ENCODE peak calls at places on chromosomes 3 and 15, in six cellular contexts. One of them, this sample, is unnamed.

GRCh38 chr3:194592798-194593752 is 40.1 kb downstream of the TMEM44 start:
- DNase-seq in neural crest cell: no peak
- DNase-seq in LoVo: peak
- DNase-seq in HFF-Myc: peak
- DNase-seq in anterior cingulate cortex: no peak
- DNase-seq in COR-L47: no peak
- DNase-seq in this sample: no peak

GRCh38 chr3:8474991-8475390 is 26.6 kb upstream of the LMCD1 start:
- DNase-seq in neural crest cell: no peak
- DNase-seq in LoVo: no peak
- DNase-seq in HFF-Myc: no peak
- DNase-seq in anterior cingulate cortex: no peak
- DNase-seq in COR-L47: no peak
- DNase-seq in this sample: no peak

GRCh38 chr15:81189583-81190283 is 6.9 kb upstream of the IL16 start:
- DNase-seq in neural crest cell: no peak
- DNase-seq in LoVo: no peak
- DNase-seq in HFF-Myc: peak
- DNase-seq in anterior cingulate cortex: no peak
- DNase-seq in COR-L47: no peak
- DNase-seq in this sample: no peak

GRCh38 chr15:34914316-34914715 is 55.2 kb downstream of the AQR start:
- DNase-seq in neural crest cell: no peak
- DNase-seq in LoVo: no peak
- DNase-seq in HFF-Myc: no peak
- DNase-seq in anterior cingulate cortex: no peak
- DNase-seq in COR-L47: no peak
- DNase-seq in this sample: no peak

GRCh38 chr3:156787926-156788663 is 38.1 kb upstream of the LEKR1 start:
- DNase-seq in neural crest cell: no peak
- DNase-seq in LoVo: peak
- DNase-seq in HFF-Myc: peak
- DNase-seq in anterior cingulate cortex: no peak
- DNase-seq in COR-L47: no peak
- DNase-seq in this sample: no peak

GRCh38 chr15:41873711-41874110 is 20.1 kb downstream of the SPTBN5 start:
- DNase-seq in neural crest cell: no peak
- DNase-seq in LoVo: no peak
- DNase-seq in HFF-Myc: no peak
- DNase-seq in anterior cingulate cortex: no peak
- DNase-seq in COR-L47: peak
- DNase-seq in this sample: no peak

GRCh38 chr3:14467723-14468620 is 65.6 kb downstream of the SLC6A6 start:
- DNase-seq in neural crest cell: peak
- DNase-seq in LoVo: peak
- DNase-seq in HFF-Myc: no peak
- DNase-seq in anterior cingulate cortex: no peak
- DNase-seq in COR-L47: no peak
- DNase-seq in this sample: no peak

GRCh38 chr3:193971268-193971751 is 164.6 kb upstream of the HES1 start:
- DNase-seq in neural crest cell: no peak
- DNase-seq in LoVo: peak
- DNase-seq in HFF-Myc: no peak
- DNase-seq in anterior cingulate cortex: no peak
- DNase-seq in COR-L47: no peak
- DNase-seq in this sample: no peak

GRCh38 chr3:119304201-119304713 is 10.1 kb downstream of the ARHGAP31 start:
- DNase-seq in neural crest cell: no peak
- DNase-seq in LoVo: peak
- DNase-seq in HFF-Myc: no peak
- DNase-seq in anterior cingulate cortex: no peak
- DNase-seq in COR-L47: no peak
- DNase-seq in this sample: no peak

GRCh38 chr3:44109997-44110396 is 131.7 kb upstream of the TOPAZ1 start:
- DNase-seq in neural crest cell: no peak
- DNase-seq in LoVo: no peak
- DNase-seq in HFF-Myc: no peak
- DNase-seq in anterior cingulate cortex: no peak
- DNase-seq in COR-L47: no peak
- DNase-seq in this sample: no peak

GRCh38 chr3:77320514-77320913 is 280.6 kb downstream of the ROBO2 start:
- DNase-seq in neural crest cell: no peak
- DNase-seq in LoVo: peak
- DNase-seq in HFF-Myc: no peak
- DNase-seq in anterior cingulate cortex: no peak
- DNase-seq in COR-L47: no peak
- DNase-seq in this sample: no peak

GRCh38 chr3:187943677-187944390 is 198.6 kb upstream of the BCL6 start:
- DNase-seq in neural crest cell: no peak
- DNase-seq in LoVo: peak
- DNase-seq in HFF-Myc: no peak
- DNase-seq in anterior cingulate cortex: no peak
- DNase-seq in COR-L47: no peak
- DNase-seq in this sample: no peak

GRCh38 chr3:69143605-69144004 is 21.2 kb upstream of the LMOD3 start:
- DNase-seq in neural crest cell: no peak
- DNase-seq in LoVo: peak
- DNase-seq in HFF-Myc: no peak
- DNase-seq in anterior cingulate cortex: no peak
- DNase-seq in COR-L47: no peak
- DNase-seq in this sample: no peak

GRCh38 chr15:23074684-23075083 is 35.3 kb upstream of the TUBGCP5 start:
- DNase-seq in neural crest cell: no peak
- DNase-seq in LoVo: no peak
- DNase-seq in HFF-Myc: no peak
- DNase-seq in anterior cingulate cortex: no peak
- DNase-seq in COR-L47: no peak
- DNase-seq in this sample: no peak

GRCh38 chr3:141399200-141399599 is 30.9 kb downstream of the ZBTB38 start:
- DNase-seq in neural crest cell: no peak
- DNase-seq in LoVo: no peak
- DNase-seq in HFF-Myc: no peak
- DNase-seq in anterior cingulate cortex: no peak
- DNase-seq in COR-L47: no peak
- DNase-seq in this sample: no peak

GRCh38 chr15:69424748-69425413 is 10.7 kb downstream of the KIF23 start:
- DNase-seq in neural crest cell: no peak
- DNase-seq in LoVo: no peak
- DNase-seq in HFF-Myc: no peak
- DNase-seq in anterior cingulate cortex: no peak
- DNase-seq in COR-L47: no peak
- DNase-seq in this sample: no peak

GRCh38 chr3:111690242-111690641 is 95.1 kb upstream of the ZBED2 start:
- DNase-seq in neural crest cell: no peak
- DNase-seq in LoVo: no peak
- DNase-seq in HFF-Myc: no peak
- DNase-seq in anterior cingulate cortex: no peak
- DNase-seq in COR-L47: peak
- DNase-seq in this sample: no peak

GRCh38 chr3:135752851-135753250 is 212.7 kb upstream of the PPP2R3A start:
- DNase-seq in neural crest cell: no peak
- DNase-seq in LoVo: no peak
- DNase-seq in HFF-Myc: no peak
- DNase-seq in anterior cingulate cortex: no peak
- DNase-seq in COR-L47: no peak
- DNase-seq in this sample: no peak

GRCh38 chr3:165254812-165255211 is 58.6 kb upstream of the SLITRK3 start:
- DNase-seq in neural crest cell: no peak
- DNase-seq in LoVo: peak
- DNase-seq in HFF-Myc: no peak
- DNase-seq in anterior cingulate cortex: no peak
- DNase-seq in COR-L47: peak
- DNase-seq in this sample: no peak

GRCh38 chr3:194632211-194632982 is 822 bp downstream of the TMEM44 start:
- DNase-seq in neural crest cell: no peak
- DNase-seq in LoVo: peak
- DNase-seq in HFF-Myc: no peak
- DNase-seq in anterior cingulate cortex: peak
- DNase-seq in COR-L47: peak
- DNase-seq in this sample: no peak

GRCh38 chr15:58865420-58865880 is 68.0 kb downstream of the SLTM start:
- DNase-seq in neural crest cell: no peak
- DNase-seq in LoVo: no peak
- DNase-seq in HFF-Myc: no peak
- DNase-seq in anterior cingulate cortex: no peak
- DNase-seq in COR-L47: no peak
- DNase-seq in this sample: no peak